ENCODE peak calls at places on chromosome 13, in six cellular contexts. N, D, O, X, H and C are unnamed samples.

GRCh38 chr13:50584856-50585580 is 258.5 kb downstream of the DLEU7 start:
- DNase-seq in D (no peak), H (peak; percentile 35), O (no peak), X (no peak), N (no peak), C (no peak)

GRCh38 chr13:85798999-85799646 is at the start of gene SLITRK6:
- DNase-seq in D (no peak), X (peak; percentile 47), N (no peak), H (peak; percentile 75), O (peak; percentile 66), C (peak; percentile 98)

GRCh38 chr13:31433756-31434155 is 234.0 kb downstream of the B3GLCT start:
- DNase-seq in O (no peak), X (no peak), N (no peak), H (no peak), D (no peak), C (no peak)

GRCh38 chr13:90803210-90803609 is 544.3 kb upstream of the MIR17HG start:
- DNase-seq in D (no peak), O (no peak), X (no peak), H (no peak), N (no peak), C (no peak)

GRCh38 chr13:41008349-41008980 is 10.7 kb downstream of the ELF1 start:
- DNase-seq in H (no peak), D (no peak), O (peak; percentile 74), X (no peak), N (no peak), C (peak; percentile 94)

GRCh38 chr13:47661076-47661475 is 340.0 kb downstream of the SUCLA2 start:
- DNase-seq in H (no peak), X (peak; percentile 58), D (no peak), O (peak; percentile 79), N (no peak), C (peak; percentile 30)

GRCh38 chr13:31274345-31274870 is 74.6 kb downstream of the B3GLCT start:
- DNase-seq in N (no peak), H (no peak), X (no peak), D (no peak), O (peak; percentile 12), C (no peak)

GRCh38 chr13:98366959-98367358 is 189.9 kb upstream of the RNF113B start:
- DNase-seq in H (no peak), N (peak; percentile 7), O (no peak), X (no peak), D (no peak), C (no peak)

GRCh38 chr13:94950303-94950702 is 238.0 kb upstream of the SOX21 start:
- DNase-seq in H (peak; percentile 74), D (no peak), X (no peak), N (no peak), O (peak; percentile 20), C (no peak)

GRCh38 chr13:23450340-23451046 is 17.0 kb upstream of the SACS start:
- DNase-seq in H (no peak), N (no peak), X (no peak), O (no peak), D (no peak), C (no peak)

GRCh38 chr13:61029064-61029463 is 386.6 kb downstream of the PCDH20 start:
- DNase-seq in H (peak; percentile 55), N (no peak), O (no peak), X (no peak), D (no peak), C (no peak)

GRCh38 chr13:30877335-30877734 is 28.7 kb upstream of the MEDAG start:
- DNase-seq in X (no peak), O (peak; percentile 64), N (no peak), D (no peak), H (no peak), C (no peak)

GRCh38 chr13:99087130-99087953 is 109.5 kb upstream of the DOCK9 start:
- DNase-seq in H (peak; percentile 98), X (peak; percentile 25), D (peak; percentile 93), O (peak; percentile 86), N (peak; percentile 93), C (peak; percentile 82)

GRCh38 chr13:65378943-65379519 is 1851.1 kb downstream of the PCDH9 start:
- DNase-seq in N (no peak), H (peak; percentile 32), X (no peak), D (no peak), O (peak; percentile 25), C (peak; percentile 3)

GRCh38 chr13:36275190-36276002 is 22.2 kb downstream of the CCDC169 start:
- DNase-seq in H (peak; percentile 85), X (no peak), O (peak; percentile 88), D (peak; percentile 25), N (no peak), C (peak; percentile 59)

GRCh38 chr13:105105471-105105870 is 1430.0 kb downstream of the EFNB2 start:
- DNase-seq in O (no peak), N (no peak), D (no peak), H (peak; percentile 19), X (no peak), C (no peak)

GRCh38 chr13:25468330-25469178 is 96.8 kb downstream of the ATP8A2 start:
- DNase-seq in X (no peak), H (peak; percentile 73), O (peak; percentile 21), D (peak; percentile 31), N (no peak), C (no peak)

GRCh38 chr13:27794075-27794691 is 1.9 kb downstream of the GSX1 start:
- DNase-seq in H (peak; percentile 63), O (no peak), X (no peak), N (no peak), D (no peak), C (no peak)

GRCh38 chr13:77729502-77730221 is 32.2 kb downstream of the SLAIN1 start:
- DNase-seq in O (no peak), H (no peak), D (peak; percentile 7), N (no peak), X (no peak), C (no peak)

GRCh38 chr13:98443329-98443728 is 133.6 kb downstream of the STK24 start:
- DNase-seq in D (peak; percentile 64), O (peak; percentile 19), X (peak; percentile 62), H (no peak), N (no peak), C (peak; percentile 82)

GRCh38 chr13:41196620-41197019 is 2.3 kb upstream of the KBTBD7 start:
- DNase-seq in D (no peak), H (peak; percentile 42), O (peak; percentile 12), X (no peak), N (no peak), C (peak; percentile 45)

GRCh38 chr13:45825124-45825650 is 26.4 kb downstream of the SIAH3 start:
- DNase-seq in O (no peak), X (no peak), N (no peak), D (no peak), H (no peak), C (no peak)

GRCh38 chr13:48410199-48410598 is 2.7 kb downstream of the LPAR6 start:
- DNase-seq in O (no peak), N (no peak), H (no peak), D (no peak), X (no peak), C (peak; percentile 53)

GRCh38 chr13:31859546-31859945 is 120.2 kb downstream of the RXFP2 start:
- DNase-seq in D (no peak), X (no peak), H (no peak), N (no peak), O (no peak), C (no peak)

GRCh38 chr13:60267498-60268202 is 103.9 kb upstream of the DIAPH3 start:
- DNase-seq in D (peak; percentile 19), N (no peak), H (peak; percentile 79), X (no peak), O (peak; percentile 9), C (no peak)

GRCh38 chr13:20402881-20403280 is 122.8 kb downstream of the CRYL1 start:
- DNase-seq in D (no peak), O (no peak), H (no peak), N (peak; percentile 10), X (no peak), C (no peak)

GRCh38 chr13:75870397-75870801 is 234.3 kb downstream of the LMO7 start:
- DNase-seq in N (no peak), D (no peak), O (peak; percentile 38), X (no peak), H (peak; percentile 60), C (peak; percentile 26)

GRCh38 chr13:91714726-91715334 is 316.4 kb downstream of the GPC5 start:
- DNase-seq in D (no peak), X (no peak), O (no peak), N (no peak), H (peak; percentile 33), C (no peak)

GRCh38 chr13:32019612-32020233 is 11.9 kb upstream of the FRY start:
- DNase-seq in O (peak; percentile 90), D (peak; percentile 21), X (no peak), H (peak; percentile 75), N (no peak), C (peak; percentile 52)

GRCh38 chr13:79194727-79195126 is 211.3 kb downstream of the RBM26 start:
- DNase-seq in O (no peak), H (no peak), X (no peak), D (no peak), N (no peak), C (no peak)
- H3K4me3 ChIP-seq in O (no peak overlapping the region), H (no peak overlapping the region), X (no peak overlapping the region), D (no peak overlapping the region), N (no peak overlapping the region), C (no peak overlapping the region)

GRCh38 chr13:33213797-33214196 is 71.8 kb downstream of the STARD13 start:
- DNase-seq in X (no peak), D (no peak), H (peak; percentile 53), O (peak; percentile 59), N (peak; percentile 32), C (no peak)
- TF ChIP-seq CTCF in X (no peak), D (no peak), H (no peak), O (no peak), N (no peak), C (no peak)

GRCh38 chr13:42740753-42741152 is 40.6 kb upstream of the FAM216B start:
- DNase-seq in X (no peak), D (peak; percentile 29), O (peak; percentile 57), N (peak; percentile 73), H (peak; percentile 6), C (peak; percentile 65)
- H3K36me3 ChIP-seq in X (no peaks in the 10 kb centered on the region), D (no peaks in the 10 kb centered on the region), O (no peaks in the 10 kb centered on the region), N (no peaks in the 10 kb centered on the region), H (no peaks in the 10 kb centered on the region), C (no peaks in the 10 kb centered on the region)

GRCh38 chr13:110303644-110304043 is 3.3 kb downstream of the COL4A1 start:
- DNase-seq in H (no peak), D (no peak), O (no peak), N (no peak), X (no peak), C (no peak)
- H3K4me3 ChIP-seq in H (no peak overlapping the region), D (no peak overlapping the region), O (no peak overlapping the region), N (no peak overlapping the region), X (no peak overlapping the region), C (no peak overlapping the region)

DNA sequence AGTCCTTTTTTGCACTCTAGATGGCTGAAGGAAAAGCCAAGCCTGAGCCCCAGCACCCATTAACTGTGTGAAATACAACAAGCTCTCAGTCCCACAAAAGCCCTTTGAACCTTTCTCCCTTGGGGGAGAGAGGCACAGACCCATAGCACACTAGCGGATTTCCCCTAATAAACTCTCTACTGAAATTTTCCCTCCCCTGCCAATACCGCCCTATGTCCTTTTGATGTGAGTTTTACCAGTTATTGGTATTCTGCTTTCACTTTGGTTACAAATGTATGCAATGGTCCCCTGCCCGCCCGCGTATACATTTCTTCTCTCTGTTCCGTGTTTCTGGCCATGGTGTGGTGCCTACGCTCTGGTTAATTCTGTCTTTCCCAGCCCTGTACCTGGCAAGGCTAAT is 54.0 kb upstream of the MYO16 start:
- DNase-seq in O (no peak), H (no peak), X (no peak), D (no peak), N (no peak), C (no peak)
- TF ChIP-seq CTCF in O (no peak), H (no peak), X (no peak), D (no peak), N (no peak), C (no peak)